ENCODE peak calls at places on chromosomes 4 and X, in six cellular contexts. V is progenitor cell of endocrine pancreas, S is transverse colon, R is Panc1, G is BJ, U is OCI-LY7. M is an unnamed sample.

GRCh38 chr4:26779674-26780073 is 81.0 kb upstream of the STIM2 start:
- DNase-seq in V (no peak), S (no peak), R (no peak), G (no peak), U (no peak), M (peak)

GRCh38 chr4:48033825-48034413 is 17.3 kb downstream of the NIPAL1 start:
- DNase-seq in V (no peak), S (peak), R (no peak), G (no peak), U (peak), M (peak)

GRCh38 chr4:88457307-88458090 is 580 bp downstream of the HERC5 start:
- DNase-seq in V (peak), S (peak), R (no peak), G (no peak), U (no peak), M (no peak)

GRCh38 chrX:329291-329910 is 10.8 kb upstream of the GTPBP6 start:
- DNase-seq in V (no peak), S (no peak), R (no peak), G (no peak), U (no peak), M (no peak)

GRCh38 chrX:79263550-79263949 is 103.6 kb downstream of the ITM2A start:
- DNase-seq in V (no peak), S (no peak), R (no peak), G (no peak), U (no peak), M (no peak)

GRCh38 chrX:100413231-100413630 is 3.2 kb upstream of the PCDH19 start:
- DNase-seq in V (no peak), S (peak), R (no peak), G (no peak), U (peak), M (peak)

GRCh38 chr4:145179201-145179860 is 1.1 kb downstream of the OTUD4 start:
- DNase-seq in V (peak), S (peak), R (no peak), G (no peak), U (peak), M (peak)

GRCh38 chr4:68011684-68012083 is 48.4 kb upstream of the TMPRSS11A start:
- DNase-seq in V (no peak), S (no peak), R (no peak), G (no peak), U (no peak), M (no peak)

GRCh38 chr4:140556372-140557085 is 12.2 kb downstream of the UCP1 start:
- DNase-seq in V (no peak), S (no peak), R (no peak), G (no peak), U (peak), M (no peak)

GRCh38 chr4:182975806-182976205 is 58.6 kb upstream of the DCTD start:
- DNase-seq in V (no peak), S (no peak), R (peak), G (peak), U (no peak), M (peak)

GRCh38 chr4:32003548-32003947 is 1283.4 kb downstream of the PCDH7 start:
- DNase-seq in V (no peak), S (no peak), R (no peak), G (no peak), U (no peak), M (no peak)

GRCh38 chr4:1411436-1412375 is 5.5 kb upstream of the NKX1-1 start:
- DNase-seq in V (no peak), S (no peak), R (no peak), G (no peak), U (no peak), M (no peak)

GRCh38 chrX:3244203-3244743 is 102.2 kb downstream of the MXRA5 start:
- DNase-seq in V (no peak), S (no peak), R (no peak), G (no peak), U (no peak), M (no peak)

GRCh38 chr4:176611954-176612353 is 180.8 kb downstream of the VEGFC start:
- DNase-seq in V (no peak), S (no peak), R (no peak), G (no peak), U (no peak), M (no peak)

GRCh38 chrX:72685810-72686465 is 28.2 kb downstream of the PHKA1 start:
- DNase-seq in V (no peak), S (no peak), R (no peak), G (no peak), U (no peak), M (peak)

GRCh38 chr4:109119852-109120251 is 182.6 kb downstream of the COL25A1 start:
- DNase-seq in V (no peak), S (no peak), R (no peak), G (no peak), U (no peak), M (no peak)

GRCh38 chr4:139715721-139716391 is 50.2 kb downstream of the MGST2 start:
- DNase-seq in V (no peak), S (no peak), R (no peak), G (no peak), U (no peak), M (no peak)

GRCh38 chrX:48472851-48473717 is 2.9 kb upstream of the FTSJ1 start:
- DNase-seq in V (no peak), S (no peak), R (no peak), G (no peak), U (no peak), M (no peak)

GRCh38 chr4:147839651-147840050 is 107.8 kb downstream of the ARHGAP10 start:
- DNase-seq in V (no peak), S (no peak), R (no peak), G (no peak), U (no peak), M (no peak)

GRCh38 chr4:147839200-147839599 is 107.3 kb downstream of the ARHGAP10 start:
- DNase-seq in V (no peak), S (no peak), R (no peak), G (no peak), U (no peak), M (no peak)

GRCh38 chr4:147836807-147837206 is 104.9 kb downstream of the ARHGAP10 start:
- DNase-seq in V (no peak), S (no peak), R (no peak), G (no peak), U (no peak), M (no peak)

GRCh38 chr4:147837854-147838253 is 106.0 kb downstream of the ARHGAP10 start:
- DNase-seq in V (no peak), S (no peak), R (no peak), G (no peak), U (no peak), M (no peak)

DNA sequence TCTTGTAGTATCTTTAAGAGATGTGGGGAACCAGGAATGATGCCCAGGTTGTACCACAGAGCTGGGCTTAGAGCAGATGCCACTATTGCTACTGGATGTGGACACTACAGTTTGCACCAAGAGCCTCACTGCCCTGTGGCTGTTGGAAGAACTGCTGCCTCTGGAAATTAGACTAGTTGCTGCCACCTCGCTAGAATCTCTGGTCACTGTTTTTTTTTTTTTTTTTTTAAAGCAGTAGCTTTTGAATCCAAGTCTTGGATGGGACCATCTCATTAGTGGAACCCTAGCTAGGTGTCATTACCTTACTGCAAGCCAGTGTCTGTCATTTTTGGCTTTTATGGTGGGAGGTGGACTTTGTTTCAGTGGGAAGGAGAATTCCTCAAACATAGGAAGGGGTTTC is 105.5 kb downstream of the ARHGAP10 start:
- DNase-seq in V (no peak), S (no peak), R (no peak), G (no peak), U (peak), M (peak)
- TF ChIP-seq CTCF in V (peak), S (no peak), R (no peak), G (peak), U (no peak), M (peak)

GRCh38 chr4:24475756-24476155 is 108.6 kb downstream of the DHX15 start:
- DNase-seq in V (no peak), S (no peak), R (no peak), G (no peak), U (no peak), M (no peak)

GRCh38 chr4:24472514-24473308 is 111.6 kb downstream of the DHX15 start:
- DNase-seq in V (peak), S (peak), R (no peak), G (no peak), U (peak), M (peak)

GRCh38 chr4:24473309-24473721 is 111.0 kb downstream of the DHX15 start:
- DNase-seq in V (no peak), S (peak), R (no peak), G (no peak), U (peak), M (peak)

GRCh38 chr4:24477919-24478318 is 106.4 kb downstream of the DHX15 start:
- DNase-seq in V (no peak), S (no peak), R (no peak), G (no peak), U (no peak), M (peak)

DNA sequence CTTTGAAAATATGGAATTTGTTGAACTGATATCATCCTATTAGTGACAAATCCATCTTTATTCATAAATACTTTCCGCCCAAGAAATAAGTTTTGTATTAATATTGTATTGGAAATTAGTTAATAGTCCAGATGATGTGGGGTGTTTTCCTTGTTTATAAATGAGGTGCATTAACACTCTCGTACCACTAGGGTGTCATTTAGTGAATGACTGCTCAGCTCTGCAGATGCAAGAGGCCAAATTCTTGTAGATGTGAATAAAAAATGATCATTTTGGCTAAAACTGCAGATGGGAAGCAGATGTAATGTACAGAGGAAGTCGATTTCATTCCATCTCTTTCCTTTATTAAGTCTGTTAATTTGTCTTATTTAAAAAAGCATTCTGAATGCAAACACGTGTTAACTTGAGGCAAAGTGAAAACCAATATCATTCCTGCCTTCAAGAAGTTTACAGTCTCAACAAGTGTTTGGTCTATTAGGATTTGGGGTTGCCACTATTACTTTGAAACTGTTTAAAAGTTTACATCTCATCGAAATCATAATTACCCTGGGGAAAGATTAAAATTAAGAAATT is 108.1 kb downstream of the DHX15 start:
- DNase-seq in V (no peak), S (no peak), R (no peak), G (no peak), U (peak), M (peak)
- TF ChIP-seq CTCF in V (peak), S (peak), R (peak), G (peak), U (peak), M (peak)

GRCh38 chrX:65987856-65988255 is 52.0 kb downstream of the VSIG4 start:
- DNase-seq in V (no peak), S (no peak), R (no peak), G (no peak), U (no peak), M (no peak)

GRCh38 chrX:65985211-65985610 is 54.7 kb downstream of the VSIG4 start:
- DNase-seq in V (no peak), S (no peak), R (no peak), G (no peak), U (no peak), M (no peak)

GRCh38 chrX:65990702-65991101 is 49.2 kb downstream of the VSIG4 start:
- DNase-seq in V (no peak), S (no peak), R (no peak), G (no peak), U (no peak), M (no peak)

DNA sequence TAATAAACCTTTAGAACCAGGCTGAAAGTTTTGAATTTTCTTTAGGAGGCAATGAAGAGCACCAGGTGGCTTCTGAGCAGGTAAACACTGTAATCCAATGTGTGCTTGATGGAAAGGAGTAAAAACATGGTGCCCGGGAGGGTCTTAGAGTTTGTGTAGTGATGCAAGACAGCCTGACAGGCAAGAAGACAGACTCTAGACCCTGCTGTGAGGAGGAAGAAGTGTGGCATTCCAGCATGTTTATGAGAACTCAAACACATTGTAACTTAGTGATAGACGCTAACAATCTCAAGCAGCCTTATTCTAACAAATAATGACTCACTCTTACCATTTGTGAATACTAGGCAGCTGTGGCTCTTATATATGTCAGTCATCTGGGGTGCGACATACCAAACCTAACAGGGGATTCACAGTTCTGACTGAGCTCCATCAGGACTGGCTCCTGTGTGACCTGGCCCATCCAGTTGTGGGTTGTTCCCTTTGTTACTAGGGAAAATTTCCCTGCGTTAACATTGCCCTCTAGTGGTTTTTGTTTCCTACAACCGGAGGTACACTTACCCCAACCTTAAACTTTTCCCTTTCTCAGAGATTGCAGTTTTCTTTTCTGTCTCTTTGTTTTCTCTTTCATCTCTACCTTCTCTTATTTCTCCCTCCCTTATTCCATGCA is 53.8 kb downstream of the VSIG4 start:
- DNase-seq in V (no peak), S (peak), R (peak), G (no peak), U (peak), M (peak)
- TF ChIP-seq CTCF in V (peak), S (peak), R (peak), G (peak), U (peak), M (peak)

DNA sequence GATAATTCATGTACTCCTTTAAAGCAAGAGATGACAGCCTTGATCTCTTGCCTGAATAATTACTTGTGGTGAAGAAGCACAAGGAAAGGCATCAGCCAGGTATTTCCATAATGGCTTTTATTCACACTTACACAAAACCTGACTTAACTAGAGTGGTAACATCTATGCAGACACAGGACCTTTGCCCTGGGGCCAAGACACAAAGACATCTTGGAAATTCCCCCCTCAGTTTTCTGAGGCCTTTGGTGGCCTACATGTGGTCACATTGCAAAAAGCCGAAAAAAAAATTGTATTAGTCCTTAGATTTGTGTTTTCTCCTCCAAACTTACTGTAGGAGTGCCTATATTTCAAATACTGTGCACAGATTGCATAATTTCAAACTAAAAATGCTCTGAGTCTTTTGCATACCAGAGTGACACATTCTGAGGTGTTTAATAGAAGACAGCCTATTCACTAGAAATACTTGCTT is 172.4 kb downstream of the PDGFC start:
- DNase-seq in V (no peak), S (no peak), R (no peak), G (no peak), U (no peak), M (peak)
- TF ChIP-seq CTCF in V (no peak), S (no peak), R (no peak), G (no peak), U (no peak), M (no peak)